ENCODE peak calls at places on chromosomes 11 and 22, in five cellular contexts. N, L, R, Y and B are unnamed samples.

GRCh38 chr11:10450451-10451398 is 4.3 kb upstream of the AMPD3 start:
- DNase-seq in N (peak), L (peak), R (peak), Y (no peak), B (peak)

GRCh38 chr22:42655693-42656092 is 6.5 kb upstream of the CYB5R3 start:
- DNase-seq in N (no peak), L (peak), R (no peak), Y (no peak), B (no peak)

GRCh38 chr11:64762277-64762915 is 2.6 kb upstream of the PYGM start:
- DNase-seq in N (no peak), L (no peak), R (no peak), Y (peak), B (no peak)

GRCh38 chr11:122322369-122322768 is 206.4 kb upstream of the BLID start:
- DNase-seq in N (no peak), L (no peak), R (no peak), Y (no peak), B (no peak)

GRCh38 chr11:66247295-66247694 is 21.1 kb upstream of the RAB1B start:
- DNase-seq in N (no peak), L (no peak), R (no peak), Y (no peak), B (no peak)

GRCh38 chr11:40129276-40129675 is 1330.2 kb downstream of the LRRC4C start:
- DNase-seq in N (no peak), L (no peak), R (no peak), Y (no peak), B (no peak)

GRCh38 chr11:31656051-31656450 is 146.5 kb downstream of the ELP4 start:
- DNase-seq in N (no peak), L (no peak), R (no peak), Y (no peak), B (no peak)

GRCh38 chr11:2703487-2704141 is 3.8 kb upstream of the KCNQ1OT1 start:
- DNase-seq in N (no peak), L (no peak), R (no peak), Y (peak), B (no peak)

GRCh38 chr11:118661425-118662301 is 17.8 kb downstream of the TREH start:
- DNase-seq in N (no peak), L (no peak), R (no peak), Y (no peak), B (no peak)

GRCh38 chr22:47374901-47375575 is 612.6 kb downstream of the TBC1D22A start:
- DNase-seq in N (no peak), L (no peak), R (no peak), Y (peak), B (no peak)

GRCh38 chr11:1796297-1797011 is 32.7 kb upstream of the CTSD start:
- DNase-seq in N (no peak), L (no peak), R (no peak), Y (no peak), B (no peak)

GRCh38 chr22:29702931-29703594 is 16.7 kb upstream of the CABP7 start:
- DNase-seq in N (no peak), L (no peak), R (no peak), Y (no peak), B (no peak)

GRCh38 chr11:61776561-61777075 is 15.8 kb downstream of the TMEM258 start:
- DNase-seq in N (peak), L (peak), R (peak), Y (no peak), B (peak)

GRCh38 chr11:96091476-96091875 is 167.6 kb upstream of the MTMR2 start:
- DNase-seq in N (no peak), L (no peak), R (no peak), Y (no peak), B (no peak)

GRCh38 chr22:27564806-27565205 is 236.8 kb downstream of the MN1 start:
- DNase-seq in N (no peak), L (no peak), R (no peak), Y (no peak), B (no peak)

GRCh38 chr11:129636926-129637325 is 178.7 kb upstream of the TMEM45B start:
- DNase-seq in N (no peak), L (no peak), R (no peak), Y (no peak), B (no peak)

GRCh38 chr11:68690671-68691401 is 6.5 kb downstream of the GAL start:
- DNase-seq in N (no peak), L (no peak), R (no peak), Y (no peak), B (peak)

GRCh38 chr11:7278314-7278917 is 26.7 kb downstream of the SYT9 start:
- DNase-seq in N (peak), L (peak), R (no peak), Y (no peak), B (no peak)

GRCh38 chr11:65298655-65299179 is 15.9 kb upstream of the CDC42EP2 start:
- DNase-seq in N (no peak), L (no peak), R (no peak), Y (no peak), B (no peak)